ENCODE peak calls at places on chromosomes 13 and 19, in nine cellular contexts. H is mucosa of gallbladder; W is right cardiac atrium; C is CD8-positive, alpha-beta memory T cell; X is activated CD4-positive, alpha-beta T cell treated with anti-CD3 and anti-CD28 coated beads for 4 hours; F is glutamatergic neuron; U is Caco-2; Q is mammary epithelial cell; O is activated B cell treated with CpG ODN at 0.5 μM for 24 hours. E is an unnamed sample.

GRCh38 chr19:18483119-18483518 is 38.8 kb downstream of the ELL start:
- DNase-seq in H (no peak), C (no peak), W (no peak), O (no peak), X (no peak), U (no peak), F (no peak), Q (no peak), E (no peak)

GRCh38 chr13:98129059-98129741 is 13.7 kb upstream of the FARP1 start:
- DNase-seq in C (no peak), X (no peak), U (no peak), O (no peak), H (no peak), F (no peak), W (no peak), Q (peak; percentile 44), E (no peak)

GRCh38 chr13:112790735-112791641 is 101.2 kb downstream of the ATP11A start:
- DNase-seq in Q (no peak), X (no peak), H (no peak), U (no peak), W (no peak), F (no peak), O (no peak), C (no peak), E (no peak)

GRCh38 chr13:50072676-50073075 is 57.4 kb downstream of the KCNRG start:
- DNase-seq in F (no peak), Q (no peak), C (no peak), H (no peak), W (no peak), O (no peak), X (no peak), U (no peak), E (no peak)

GRCh38 chr13:24684600-24684998 is 4.4 kb downstream of the ATP12A start:
- DNase-seq in F (no peak), H (no peak), Q (peak; percentile 62), X (peak; percentile 25), C (peak; percentile 48), W (no peak), O (no peak), U (no peak), E (no peak)

GRCh38 chr13:44244288-44244687 is 129.3 kb upstream of the SERP2 start:
- DNase-seq in U (no peak), H (no peak), W (no peak), O (no peak), C (no peak), Q (peak; percentile 32), F (no peak), X (no peak), E (no peak)

GRCh38 chr13:90591260-90591926 is 756.1 kb upstream of the MIR17HG start:
- DNase-seq in H (no peak), U (no peak), C (no peak), W (no peak), O (no peak), Q (peak; percentile 6), X (no peak), F (no peak), E (no peak)

GRCh38 chr13:30918662-30919405 is 12.8 kb downstream of the MEDAG start:
- DNase-seq in O (no peak), W (no peak), C (no peak), H (no peak), X (no peak), F (no peak), Q (peak; percentile 58), U (no peak), E (no peak)

GRCh38 chr13:84037937-84038464 is 155.7 kb upstream of the SLITRK1 start:
- DNase-seq in O (no peak), U (no peak), W (no peak), Q (no peak), X (no peak), F (no peak), C (no peak), H (no peak), E (no peak)

GRCh38 chr13:72141845-72142470 is 275.0 kb upstream of the DACH1 start:
- DNase-seq in U (no peak), X (no peak), W (no peak), H (peak; percentile 20), C (no peak), F (no peak), O (no peak), Q (peak; percentile 72), E (no peak)

GRCh38 chr19:48637948-48638830 is 1.0 kb upstream of the DBP start:
- DNase-seq in Q (peak; percentile 76), X (peak; percentile 81), W (peak; percentile 91), C (peak; percentile 89), O (peak; percentile 66), U (peak; percentile 96), F (peak; percentile 73), H (peak; percentile 91), E (peak; percentile 71)

GRCh38 chr19:5058456-5059190 is 89.7 kb downstream of the KDM4B start:
- DNase-seq in X (no peak), O (no peak), H (no peak), C (no peak), Q (peak; percentile 33), W (peak; percentile 66), U (no peak), F (no peak), E (no peak)